ENCODE peak calls at places on chromosomes 5 and 9, in nine cellular contexts. Y is RWPE2, F is body of pancreas, E is kidney, T is left ventricle myocardium inferior, W is OCI-LY7, O is K562, V is hepatocyte, D is suprapubic skin. Z is an unnamed sample.

GRCh38 chr9:27150758-27151431 is 41.9 kb downstream of the TEK start:
- DNase-seq in W (no peak), O (no peak), F (no peak), V (peak), T (no peak), Y (no peak), E (no peak), D (no peak), Z (no peak)

GRCh38 chr5:24633705-24634325 is 11.0 kb downstream of the CDH10 start:
- DNase-seq in E (no peak), W (peak), Y (no peak), O (peak), F (no peak), D (no peak), T (no peak), V (peak), Z (no peak)

GRCh38 chr5:149035282-149035882 is 27.5 kb downstream of the SH3TC2 start:
- DNase-seq in W (peak), O (peak), F (peak), Y (no peak), E (peak), V (peak), T (peak), D (peak), Z (peak)

GRCh38 chr5:54619732-54620582 is 102.4 kb downstream of the SNX18 start:
- DNase-seq in D (no peak), O (no peak), Y (no peak), E (no peak), V (no peak), W (no peak), F (no peak), T (no peak), Z (no peak)

GRCh38 chr9:125405938-125406811 is 144.5 kb downstream of the GAPVD1 start:
- DNase-seq in W (no peak), T (no peak), V (no peak), F (no peak), D (no peak), Y (no peak), O (peak), E (no peak), Z (no peak)

GRCh38 chr5:4243865-4244264 is 648.2 kb downstream of the IRX1 start:
- DNase-seq in V (no peak), O (no peak), F (no peak), T (no peak), D (no peak), W (no peak), Y (no peak), E (no peak), Z (no peak)

GRCh38 chr5:149028984-149029383 is 33.9 kb downstream of the SH3TC2 start:
- DNase-seq in D (no peak), E (no peak), Y (no peak), O (no peak), T (no peak), F (no peak), V (no peak), W (no peak), Z (no peak)

GRCh38 chr9:92986175-92987110 is 39.1 kb downstream of the FGD3 start:
- DNase-seq in W (peak), V (no peak), O (no peak), F (no peak), Y (no peak), E (no peak), D (no peak), T (no peak), Z (no peak)

GRCh38 chr9:135137398-135137832 is 49.9 kb downstream of the OLFM1 start:
- DNase-seq in V (no peak), F (no peak), D (no peak), Y (no peak), E (no peak), T (no peak), W (no peak), O (peak), Z (no peak)

GRCh38 chr5:168471785-168472184 is 14.5 kb upstream of the RARS1 start:
- DNase-seq in T (no peak), F (no peak), E (no peak), O (no peak), W (no peak), Y (no peak), D (no peak), V (no peak), Z (no peak)

GRCh38 chr5:106142131-106142530 is 1528.6 kb downstream of the EFNA5 start:
- DNase-seq in W (no peak), T (no peak), E (no peak), O (no peak), V (no peak), D (no peak), F (no peak), Y (no peak), Z (no peak)

GRCh38 chr5:170892201-170892600 is 30.4 kb downstream of the RANBP17 start:
- DNase-seq in T (no peak), W (no peak), E (no peak), F (no peak), D (no peak), V (no peak), Y (no peak), O (no peak), Z (no peak)

GRCh38 chr9:4235951-4236804 is 63.7 kb downstream of the GLIS3 start:
- DNase-seq in E (no peak), Y (no peak), W (no peak), F (no peak), O (no peak), D (no peak), T (no peak), V (peak), Z (no peak)

GRCh38 chr5:177468329-177469058 is 4.9 kb downstream of the DBN1 start:
- DNase-seq in E (no peak), Y (no peak), F (no peak), O (peak), D (no peak), W (no peak), V (peak), T (peak), Z (peak)

GRCh38 chr5:15013654-15014463 is 142.3 kb upstream of the ANKH start:
- DNase-seq in F (no peak), O (peak), W (peak), T (no peak), D (no peak), E (no peak), Y (no peak), V (peak), Z (no peak)

GRCh38 chr9:77224750-77225312 is 47.5 kb downstream of the VPS13A start:
- DNase-seq in D (no peak), T (no peak), Y (no peak), W (no peak), V (no peak), O (no peak), F (no peak), E (no peak), Z (no peak)

GRCh38 chr9:126643945-126644527 is 30.3 kb downstream of the LMX1B start:
- DNase-seq in T (no peak), V (no peak), E (no peak), O (no peak), F (peak), Y (no peak), W (no peak), D (no peak), Z (no peak)

GRCh38 chr5:175681045-175681974 is 23.4 kb downstream of the HRH2 start:
- DNase-seq in Y (peak), E (peak), O (no peak), F (no peak), D (no peak), T (no peak), V (no peak), W (no peak), Z (no peak)

GRCh38 chr5:112762113-112762810 is 24.6 kb downstream of the APC start:
- DNase-seq in D (no peak), O (no peak), E (no peak), Y (no peak), V (no peak), F (no peak), W (no peak), T (no peak), Z (no peak)

GRCh38 chr9:96241391-96241809 is 60.6 kb downstream of the HSD17B3 start:
- DNase-seq in F (no peak), W (no peak), Y (no peak), T (no peak), E (no peak), V (no peak), D (no peak), O (no peak), Z (no peak)

GRCh38 chr5:52269853-52270252 is 517.9 kb upstream of the ITGA1 start:
- DNase-seq in O (no peak), V (no peak), W (no peak), T (no peak), E (no peak), Y (no peak), F (no peak), D (no peak), Z (no peak)

GRCh38 chr5:122053181-122054109 is 24.6 kb downstream of the LOX start:
- DNase-seq in F (no peak), Y (peak), E (peak), W (no peak), D (peak), T (no peak), V (no peak), O (no peak), Z (no peak)

GRCh38 chr9:22342489-22343217 is 104.0 kb upstream of the DMRTA1 start:
- DNase-seq in T (no peak), F (no peak), O (no peak), E (no peak), Y (no peak), V (no peak), D (no peak), W (no peak), Z (no peak)

GRCh38 chr5:159552751-159553150 is 222.5 kb upstream of the IL12B start:
- DNase-seq in O (no peak), D (no peak), Y (no peak), T (no peak), V (peak), E (no peak), F (no peak), W (no peak), Z (no peak)

GRCh38 chr5:173429489-173430150 is 101.4 kb upstream of the STC2 start:
- DNase-seq in F (no peak), T (no peak), W (no peak), O (no peak), Y (no peak), V (no peak), D (no peak), E (no peak), Z (no peak)

GRCh38 chr9:132744881-132745761 is 74.9 kb downstream of the GTF3C4 start:
- DNase-seq in D (no peak), E (no peak), O (no peak), T (no peak), F (no peak), V (peak), Y (no peak), W (no peak), Z (no peak)

GRCh38 chr5:81164936-81165335 is 68.2 kb upstream of the CKMT2 start:
- DNase-seq in Y (no peak), O (no peak), W (no peak), D (no peak), F (no peak), V (no peak), T (no peak), E (no peak), Z (no peak)

GRCh38 chr5:81167544-81167943 is 65.6 kb upstream of the CKMT2 start:
- DNase-seq in V (no peak), F (no peak), O (no peak), Y (no peak), W (no peak), T (no peak), D (no peak), E (no peak), Z (no peak)

GRCh38 chr5:81167078-81167477 is 66.0 kb upstream of the CKMT2 start:
- DNase-seq in D (no peak), E (no peak), F (no peak), T (no peak), V (no peak), Y (no peak), O (no peak), W (no peak), Z (no peak)

GRCh38 chr5:81164466-81164865 is 68.7 kb upstream of the CKMT2 start:
- DNase-seq in V (no peak), T (no peak), W (no peak), D (no peak), F (no peak), E (no peak), Y (no peak), O (no peak), Z (no peak)

DNA sequence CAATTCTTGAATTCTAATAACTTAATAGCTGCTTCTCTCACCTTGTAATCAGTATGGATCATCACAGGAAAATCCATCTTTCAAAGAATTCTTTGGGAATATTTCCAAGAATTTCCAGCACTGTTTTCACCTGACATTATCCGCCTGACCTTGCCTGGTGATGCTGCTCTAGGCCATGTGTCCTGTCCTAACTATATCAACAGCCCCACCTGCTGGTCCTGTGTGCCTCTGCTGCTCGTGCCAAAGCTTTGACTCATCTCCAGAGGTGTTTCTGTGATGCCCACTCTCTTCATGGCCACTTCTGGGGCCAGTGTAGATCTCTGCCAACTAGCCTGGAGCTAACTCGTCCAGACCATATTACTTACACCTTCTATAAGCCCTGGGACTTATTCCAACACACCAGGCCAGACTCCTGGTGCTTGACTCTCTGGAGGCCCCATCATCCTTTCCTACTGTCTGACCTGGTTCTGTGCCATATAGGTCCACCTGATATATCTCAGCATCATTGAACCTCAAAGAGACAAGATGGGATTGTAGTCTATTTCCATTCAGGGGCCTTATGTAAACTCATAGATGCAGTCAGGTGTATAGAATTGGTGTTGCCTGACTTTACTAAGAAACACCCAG is 67.5 kb upstream of the CKMT2 start:
- DNase-seq in D (no peak), V (peak), E (no peak), T (peak), Y (peak), O (peak), F (peak), W (peak), Z (no peak)
- TF ChIP-seq CTCF in D (peak), V (peak), E (peak), T (peak), Y (peak), O (peak), F (peak), W (peak), Z (peak)

GRCh38 chr9:113886003-113886324 is 9.9 kb downstream of the ZNF618 start:
- DNase-seq in T (no peak), V (no peak), Y (no peak), D (no peak), F (no peak), E (no peak), W (no peak), O (no peak), Z (no peak)
- H3K27ac ChIP-seq in T (peak), V (no peak), Y (no peak), D (no peak), F (peak), E (peak), W (no peak), O (peak), Z (peak)

GRCh38 chr5:20972419-20972925 is 984.5 kb upstream of the CDH18 start:
- DNase-seq in D (no peak), W (no peak), Y (no peak), O (no peak), V (peak), T (peak), E (no peak), F (no peak), Z (no peak)
- H3K4me3 ChIP-seq in D (peak), W (no peak), Y (peak), O (no peak), V (peak), T (peak), E (no peak), F (no peak), Z (peak)

DNA sequence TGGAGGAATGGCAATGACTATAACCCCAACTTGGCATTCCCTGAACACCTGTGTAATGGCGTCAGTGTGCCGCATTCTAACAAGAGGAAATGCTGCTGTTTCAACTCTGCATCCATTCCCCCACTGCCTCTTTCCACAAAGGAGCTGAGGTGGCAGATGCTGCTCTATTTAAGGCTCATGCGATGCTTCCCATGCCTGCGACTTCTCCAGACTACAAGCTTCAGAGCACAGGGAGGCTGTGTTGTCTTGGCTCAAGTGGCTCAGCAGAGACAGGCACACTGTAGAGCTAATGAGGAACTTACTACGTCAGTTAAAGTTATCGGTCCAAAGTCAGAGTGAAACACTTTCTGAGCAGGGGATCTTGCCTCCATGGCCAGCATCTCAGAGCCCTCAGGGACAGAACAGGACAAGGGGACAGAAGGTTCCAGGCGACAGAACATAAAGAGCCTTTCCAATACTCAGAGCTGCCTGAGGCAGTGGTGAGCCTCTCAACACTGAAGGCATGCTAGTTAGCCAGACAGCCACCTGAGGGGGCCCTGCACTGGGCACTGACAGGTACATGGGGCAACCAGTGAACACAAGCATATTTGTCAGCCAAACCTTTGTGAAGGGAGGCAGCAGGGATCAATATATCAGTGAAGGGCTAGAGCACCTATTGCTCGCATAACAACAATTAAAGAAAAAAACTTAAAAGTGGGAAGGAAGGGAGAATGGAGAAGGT is 21.8 kb downstream of the TNIP1 start:
- DNase-seq in V (no peak), W (peak), F (no peak), D (no peak), O (no peak), E (no peak), Y (no peak), T (no peak), Z (no peak)
- TF ChIP-seq CTCF in V (no peak), W (peak), F (no peak), D (no peak), O (no peak), E (peak), Y (peak), T (peak), Z (no peak)

GRCh38 chr5:145685417-145685816 is 149.7 kb downstream of the PRELID2 start:
- DNase-seq in T (no peak), V (no peak), F (no peak), E (no peak), D (no peak), Y (no peak), W (no peak), O (no peak), Z (no peak)

GRCh38 chr5:145683426-145683825 is 151.7 kb downstream of the PRELID2 start:
- DNase-seq in D (no peak), E (no peak), T (no peak), W (no peak), O (no peak), V (no peak), F (no peak), Y (no peak), Z (no peak)

GRCh38 chr5:145687943-145688342 is 147.2 kb downstream of the PRELID2 start:
- DNase-seq in E (no peak), F (no peak), W (no peak), Y (no peak), O (no peak), T (no peak), V (no peak), D (no peak), Z (no peak)

DNA sequence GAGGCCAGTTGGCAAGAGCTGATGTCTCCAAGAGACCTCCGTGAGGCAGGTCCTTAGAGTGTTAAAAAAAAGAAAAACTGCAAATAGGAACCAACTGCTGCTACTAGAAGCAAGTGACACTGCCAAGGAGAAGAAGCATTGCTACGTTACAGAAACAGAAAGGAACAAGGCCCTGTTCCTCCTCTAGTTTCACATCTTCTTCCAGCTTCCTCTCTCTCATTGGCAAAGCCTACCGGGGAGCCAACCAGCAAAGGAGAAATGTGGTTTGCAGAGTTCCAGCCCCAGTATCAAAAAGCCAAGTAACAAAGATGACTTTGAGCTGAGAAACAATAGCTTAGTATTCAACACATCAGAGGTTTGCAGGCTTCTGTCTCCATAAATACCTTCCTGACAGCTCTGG is 145.9 kb downstream of the PRELID2 start:
- DNase-seq in T (no peak), D (no peak), W (no peak), Y (no peak), F (no peak), O (no peak), E (no peak), V (no peak), Z (no peak)
- H3K27ac ChIP-seq in T (no peak), D (no peak), W (no peak), Y (no peak), F (no peak), O (no peak), E (no peak), V (no peak), Z (no peak)